ENCODE peak calls at places on chromosomes 4 and X, in four cellular contexts. One of them, this sample, is unnamed.

GRCh38 chrX:46863072-46863471 is 26.2 kb downstream of the RP2 start:
- DNase-seq in Calu3: no peak
- DNase-seq in dorsolateral prefrontal cortex: no peak
- DNase-seq in PC-3: no peak
- DNase-seq in this sample: no peak

GRCh38 chrX:50770702-50771101 is 43.3 kb downstream of the SHROOM4 start:
- DNase-seq in Calu3: peak; percentile 69
- DNase-seq in dorsolateral prefrontal cortex: no peak
- DNase-seq in PC-3: no peak
- DNase-seq in this sample: no peak

GRCh38 chr4:112288455-112288854 is 2.8 kb upstream of the TIFA start:
- DNase-seq in Calu3: no peak
- DNase-seq in dorsolateral prefrontal cortex: no peak
- DNase-seq in PC-3: no peak
- DNase-seq in this sample: no peak

GRCh38 chr4:118968006-118968405 is 79.4 kb downstream of the SYNPO2 start:
- DNase-seq in Calu3: peak; percentile 54
- DNase-seq in dorsolateral prefrontal cortex: no peak
- DNase-seq in PC-3: peak; percentile 21
- DNase-seq in this sample: no peak

GRCh38 chr4:128707864-128708263 is 101.6 kb upstream of the JADE1 start:
- DNase-seq in Calu3: peak; percentile 4
- DNase-seq in dorsolateral prefrontal cortex: no peak
- DNase-seq in PC-3: peak; percentile 42
- DNase-seq in this sample: no peak

GRCh38 chrX:46967547-46967946 is 55.3 kb downstream of the JADE3 start:
- DNase-seq in Calu3: no peak
- DNase-seq in dorsolateral prefrontal cortex: no peak
- DNase-seq in PC-3: no peak
- DNase-seq in this sample: no peak

GRCh38 chrX:108307408-108308085 is 130.7 kb downstream of the COL4A6 start:
- DNase-seq in Calu3: no peak
- DNase-seq in dorsolateral prefrontal cortex: no peak
- DNase-seq in PC-3: peak; percentile 70
- DNase-seq in this sample: no peak

GRCh38 chr4:140049924-140050681 is 103.9 kb downstream of the MAML3 start:
- DNase-seq in Calu3: no peak
- DNase-seq in dorsolateral prefrontal cortex: no peak
- DNase-seq in PC-3: peak; percentile 18
- DNase-seq in this sample: no peak

GRCh38 chrX:137646472-137646871 is 80.5 kb downstream of the ZIC3 start:
- DNase-seq in Calu3: no peak
- DNase-seq in dorsolateral prefrontal cortex: no peak
- DNase-seq in PC-3: no peak
- DNase-seq in this sample: no peak

GRCh38 chrX:137654481-137654880 is 88.6 kb downstream of the ZIC3 start:
- DNase-seq in Calu3: no peak
- DNase-seq in dorsolateral prefrontal cortex: no peak
- DNase-seq in PC-3: no peak
- DNase-seq in this sample: no peak

GRCh38 chrX:137651647-137652046 is 85.7 kb downstream of the ZIC3 start:
- DNase-seq in Calu3: no peak
- DNase-seq in dorsolateral prefrontal cortex: no peak
- DNase-seq in PC-3: no peak
- DNase-seq in this sample: no peak
- TF ChIP-seq CTCF in Calu3: no peak
- TF ChIP-seq CTCF in dorsolateral prefrontal cortex: no peak
- TF ChIP-seq CTCF in PC-3: no peak
- TF ChIP-seq CTCF in this sample: no peak

DNA sequence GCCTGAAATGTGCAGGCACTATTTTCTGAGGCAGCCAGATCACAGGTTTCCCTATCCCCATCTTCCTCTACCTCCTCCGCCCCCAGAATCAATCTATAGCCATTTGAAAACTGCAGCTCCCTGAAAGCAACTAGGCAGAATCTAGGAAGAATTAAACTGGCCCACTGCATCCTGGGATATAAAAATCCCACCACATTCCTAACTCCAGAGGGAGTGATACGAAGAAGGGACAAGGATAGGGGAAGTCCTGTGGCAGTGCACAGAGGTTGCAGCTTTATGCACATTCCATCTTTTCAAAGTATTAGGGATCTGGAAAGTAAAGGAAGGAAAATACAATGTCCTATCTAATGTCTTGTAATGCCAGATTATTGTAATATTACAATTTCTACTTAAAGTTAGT is 18.3 kb upstream of the HERC3 start:
- DNase-seq in Calu3: no peak
- DNase-seq in dorsolateral prefrontal cortex: no peak
- DNase-seq in PC-3: peak; percentile 16
- DNase-seq in this sample: peak; percentile 36
- TF ChIP-seq CTCF in Calu3: no peak
- TF ChIP-seq CTCF in dorsolateral prefrontal cortex: no peak
- TF ChIP-seq CTCF in PC-3: peak; percentile 24
- TF ChIP-seq CTCF in this sample: peak; percentile 22

GRCh38 chrX:135010921-135011320 is 11.4 kb downstream of the RTL8B start:
- DNase-seq in Calu3: no peak
- DNase-seq in dorsolateral prefrontal cortex: no peak
- DNase-seq in PC-3: no peak
- DNase-seq in this sample: no peak

GRCh38 chrX:135015526-135016245 is 6.7 kb downstream of the RTL8B start:
- DNase-seq in Calu3: no peak
- DNase-seq in dorsolateral prefrontal cortex: no peak
- DNase-seq in PC-3: no peak
- DNase-seq in this sample: no peak

GRCh38 chrX:135003876-135004623 is 13.3 kb downstream of the SMIM10 start:
- DNase-seq in Calu3: peak; percentile 93
- DNase-seq in dorsolateral prefrontal cortex: peak; percentile 90
- DNase-seq in PC-3: peak; percentile 93
- DNase-seq in this sample: peak; percentile 74

GRCh38 chrX:135009057-135009605 is 13.2 kb downstream of the RTL8B start:
- DNase-seq in Calu3: no peak
- DNase-seq in dorsolateral prefrontal cortex: no peak
- DNase-seq in PC-3: no peak
- DNase-seq in this sample: no peak

DNA sequence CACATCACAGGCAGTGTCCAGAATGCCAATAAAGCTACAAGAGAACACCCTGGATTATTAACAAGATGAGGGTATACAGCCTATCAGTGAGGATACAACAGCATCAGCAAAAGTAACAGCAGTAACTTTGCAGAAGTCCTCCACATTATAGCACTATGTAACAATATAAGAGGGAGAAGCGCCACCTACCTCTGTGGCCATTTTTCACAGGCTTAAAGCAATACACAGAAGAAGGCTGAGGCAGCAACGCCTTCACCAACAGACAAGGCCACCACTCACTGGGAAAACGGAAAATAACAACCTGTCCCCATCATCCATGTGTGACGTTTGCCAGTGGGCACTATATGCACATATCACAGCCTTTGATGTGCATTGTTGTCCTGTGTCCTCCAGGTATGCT is 12.5 kb downstream of the RTL8B start:
- DNase-seq in Calu3: no peak
- DNase-seq in dorsolateral prefrontal cortex: no peak
- DNase-seq in PC-3: no peak
- DNase-seq in this sample: no peak
- TF ChIP-seq CTCF in Calu3: no peak
- TF ChIP-seq CTCF in dorsolateral prefrontal cortex: no peak
- TF ChIP-seq CTCF in PC-3: no peak
- TF ChIP-seq CTCF in this sample: peak; percentile 15

GRCh38 chr4:127622923-127623754 is 9.6 kb upstream of the INTU start:
- DNase-seq in Calu3: no peak
- DNase-seq in dorsolateral prefrontal cortex: no peak
- DNase-seq in PC-3: no peak
- DNase-seq in this sample: no peak
- TF ChIP-seq CTCF in Calu3: no peak
- TF ChIP-seq CTCF in dorsolateral prefrontal cortex: peak; percentile 37
- TF ChIP-seq CTCF in PC-3: no peak
- TF ChIP-seq CTCF in this sample: no peak

DNA sequence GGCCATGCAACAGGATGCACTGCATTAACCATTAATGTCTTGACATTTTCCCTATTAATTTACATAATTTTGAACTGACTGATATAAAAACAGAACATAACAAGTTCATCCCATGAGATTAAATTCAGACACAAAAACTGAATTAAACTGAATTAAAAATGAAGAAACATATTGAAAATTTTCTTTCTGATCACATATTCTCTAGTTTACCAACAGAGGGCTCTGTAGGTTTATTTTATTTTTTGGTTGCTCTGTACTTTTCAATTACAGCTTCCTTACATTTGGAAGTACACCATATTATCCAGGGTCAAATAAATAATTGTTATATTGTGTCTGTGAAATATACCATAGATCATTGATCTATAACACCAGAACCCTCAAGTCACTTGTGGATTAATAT is 27.3 kb upstream of the CT83 start:
- DNase-seq in Calu3: no peak
- DNase-seq in dorsolateral prefrontal cortex: no peak
- DNase-seq in PC-3: peak; percentile 32
- DNase-seq in this sample: no peak
- TF ChIP-seq CTCF in Calu3: peak; percentile 21
- TF ChIP-seq CTCF in dorsolateral prefrontal cortex: peak; percentile 58
- TF ChIP-seq CTCF in PC-3: peak; percentile 60
- TF ChIP-seq CTCF in this sample: no peak

DNA sequence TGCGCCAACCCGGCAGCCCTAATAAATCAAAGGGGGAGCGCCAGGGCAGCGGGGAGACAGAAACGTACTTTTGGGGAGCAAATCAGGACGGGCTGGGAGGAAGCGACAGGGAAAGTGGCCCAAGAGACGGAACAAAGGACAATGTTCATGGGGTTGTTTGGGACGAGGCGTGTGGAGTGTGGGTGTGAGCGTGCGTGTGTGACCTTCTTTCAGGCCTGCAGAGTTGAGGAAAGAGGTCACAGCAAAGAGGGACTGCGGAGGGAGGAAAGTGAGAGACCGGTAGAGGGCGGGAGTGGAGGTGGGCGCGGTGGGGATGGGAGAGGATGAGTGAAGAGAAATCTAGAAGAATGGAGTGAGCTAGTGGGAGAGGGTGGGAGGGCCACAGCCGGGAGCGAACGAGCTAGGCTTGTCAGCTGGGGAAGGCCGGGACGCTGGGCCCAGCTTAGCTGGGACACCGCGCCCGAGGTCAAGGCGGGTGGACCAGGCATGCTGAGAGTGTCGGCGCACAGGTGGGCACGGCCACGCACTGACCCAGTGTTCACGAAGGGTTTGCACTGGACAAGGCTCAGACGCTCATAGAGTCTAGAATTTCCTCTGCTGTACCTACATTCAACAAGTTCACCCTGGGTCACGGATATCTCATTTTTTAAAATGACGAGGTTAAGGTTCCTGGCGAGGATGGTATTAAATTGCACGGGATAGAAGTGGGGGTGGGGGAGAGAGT is 14.7 kb upstream of the PITX2 start:
- DNase-seq in Calu3: no peak
- DNase-seq in dorsolateral prefrontal cortex: no peak
- DNase-seq in PC-3: no peak
- DNase-seq in this sample: no peak
- TF ChIP-seq CTCF in Calu3: no peak
- TF ChIP-seq CTCF in dorsolateral prefrontal cortex: no peak
- TF ChIP-seq CTCF in PC-3: no peak
- TF ChIP-seq CTCF in this sample: no peak

GRCh38 chr4:85165808-85166207 is 199.3 kb upstream of the WDFY3 start:
- DNase-seq in Calu3: no peak
- DNase-seq in dorsolateral prefrontal cortex: no peak
- DNase-seq in PC-3: peak; percentile 12
- DNase-seq in this sample: no peak
- TF ChIP-seq CTCF in Calu3: no peak
- TF ChIP-seq CTCF in dorsolateral prefrontal cortex: no peak
- TF ChIP-seq CTCF in PC-3: peak; percentile 37
- TF ChIP-seq CTCF in this sample: peak; percentile 10

GRCh38 chr4:90641856-90642599 is 514.8 kb downstream of the CCSER1 start:
- DNase-seq in Calu3: no peak
- DNase-seq in dorsolateral prefrontal cortex: no peak
- DNase-seq in PC-3: no peak
- DNase-seq in this sample: no peak
- TF ChIP-seq CTCF in Calu3: no peak
- TF ChIP-seq CTCF in dorsolateral prefrontal cortex: no peak
- TF ChIP-seq CTCF in PC-3: no peak
- TF ChIP-seq CTCF in this sample: peak; percentile 26

DNA sequence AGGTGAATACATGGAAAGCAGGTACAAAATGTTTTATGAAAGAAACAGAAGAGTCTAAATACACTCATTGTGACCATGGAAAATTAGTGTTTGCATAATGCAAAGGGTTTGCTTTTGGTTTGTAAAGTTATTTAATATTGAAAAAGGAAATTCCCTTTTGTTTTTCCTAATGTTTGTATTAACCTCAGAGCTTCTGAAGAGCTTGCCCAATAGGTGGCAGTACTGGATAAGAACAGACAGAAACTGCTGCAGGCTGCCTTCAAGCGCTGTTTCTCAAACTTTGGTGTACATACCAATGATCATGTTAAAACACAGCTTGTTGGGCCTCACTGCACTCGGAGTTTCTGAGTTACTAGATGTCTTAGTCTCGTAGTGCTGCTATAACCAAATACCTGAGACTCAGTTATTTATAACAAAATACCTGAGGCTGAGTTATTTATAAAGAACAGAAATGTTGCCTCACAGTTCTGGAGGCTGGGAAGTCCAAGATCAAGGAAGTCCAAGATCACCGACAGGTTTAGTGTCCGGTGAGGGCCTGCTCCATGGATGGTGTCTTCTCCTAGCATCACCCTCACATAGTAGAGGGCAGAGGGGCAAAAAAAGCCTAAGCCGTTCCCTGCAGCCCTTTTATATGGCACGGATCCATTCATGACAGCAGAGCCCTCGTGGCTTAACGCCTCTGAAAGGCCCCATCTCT is 54.2 kb downstream of the SUPT20HL2 start:
- DNase-seq in Calu3: peak; percentile 43
- DNase-seq in dorsolateral prefrontal cortex: no peak
- DNase-seq in PC-3: peak; percentile 67
- DNase-seq in this sample: peak; percentile 50
- TF ChIP-seq CTCF in Calu3: no peak
- TF ChIP-seq CTCF in dorsolateral prefrontal cortex: peak; percentile 57
- TF ChIP-seq CTCF in PC-3: peak; percentile 83
- TF ChIP-seq CTCF in this sample: peak; percentile 56

DNA sequence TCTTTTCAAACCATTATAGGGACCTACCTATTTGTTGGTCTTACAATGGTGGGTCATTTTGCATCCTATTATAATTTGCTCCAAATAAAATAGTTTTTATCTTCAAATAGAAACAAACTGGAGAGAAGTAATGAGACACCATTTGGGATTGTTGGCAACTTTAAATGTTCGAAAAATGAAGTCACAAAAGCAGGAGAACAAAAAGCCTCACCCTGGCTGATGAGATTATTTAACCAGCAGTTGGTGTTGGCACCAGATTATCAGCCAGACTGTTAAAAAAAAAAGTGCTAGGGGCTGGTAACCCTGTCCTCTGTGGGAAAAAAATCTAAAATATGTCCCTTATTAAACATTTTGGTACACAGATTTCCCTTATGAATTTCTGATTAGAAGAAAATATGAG is 100.3 kb downstream of the DCK start:
- DNase-seq in Calu3: no peak
- DNase-seq in dorsolateral prefrontal cortex: no peak
- DNase-seq in PC-3: no peak
- DNase-seq in this sample: no peak
- TF ChIP-seq CTCF in Calu3: no peak
- TF ChIP-seq CTCF in dorsolateral prefrontal cortex: no peak
- TF ChIP-seq CTCF in PC-3: no peak
- TF ChIP-seq CTCF in this sample: no peak